ENCODE peak calls at places on chromosomes 1 and 21, in nine cellular contexts. One of them, this sample, is unnamed. For H3K4me1, the result is how much of the 10 kb centered on the place peaks cover.

GRCh38 chr1:119286587-119287181 is 81.9 kb upstream of the HAO2 start:
- DNase-seq in esophagus muscularis mucosa: no peak
- DNase-seq in heart right ventricle: no peak
- DNase-seq in heart left ventricle: no peak
- DNase-seq in stomach: no peak
- DNase-seq in PC-3: peak
- DNase-seq in HCT116: peak
- DNase-seq in left ventricle myocardium inferior: no peak
- DNase-seq in cardiac muscle cell: peak
- DNase-seq in this sample: no peak

GRCh38 chr21:31660134-31660565 is 657 bp downstream of the SOD1 start:
- DNase-seq in esophagus muscularis mucosa: no peak
- DNase-seq in heart right ventricle: no peak
- DNase-seq in heart left ventricle: no peak
- DNase-seq in stomach: no peak
- DNase-seq in PC-3: peak
- DNase-seq in HCT116: no peak
- DNase-seq in left ventricle myocardium inferior: no peak
- DNase-seq in cardiac muscle cell: peak
- DNase-seq in this sample: peak

GRCh38 chr21:32448803-32449594 is 36.5 kb downstream of the EVA1C start:
- DNase-seq in esophagus muscularis mucosa: no peak
- DNase-seq in heart right ventricle: no peak
- DNase-seq in heart left ventricle: no peak
- DNase-seq in stomach: no peak
- DNase-seq in PC-3: no peak
- DNase-seq in HCT116: no peak
- DNase-seq in left ventricle myocardium inferior: no peak
- DNase-seq in cardiac muscle cell: no peak
- DNase-seq in this sample: no peak

GRCh38 chr21:42424848-42425602 is 21.3 kb downstream of the UBASH3A start:
- DNase-seq in esophagus muscularis mucosa: no peak
- DNase-seq in heart right ventricle: no peak
- DNase-seq in heart left ventricle: no peak
- DNase-seq in stomach: no peak
- DNase-seq in PC-3: no peak
- DNase-seq in HCT116: no peak
- DNase-seq in left ventricle myocardium inferior: no peak
- DNase-seq in cardiac muscle cell: no peak
- DNase-seq in this sample: peak

GRCh38 chr1:240602189-240602588 is 9.8 kb downstream of the GREM2 start:
- DNase-seq in esophagus muscularis mucosa: no peak
- DNase-seq in heart right ventricle: no peak
- DNase-seq in heart left ventricle: no peak
- DNase-seq in stomach: no peak
- DNase-seq in PC-3: peak
- DNase-seq in HCT116: no peak
- DNase-seq in left ventricle myocardium inferior: no peak
- DNase-seq in cardiac muscle cell: no peak
- DNase-seq in this sample: no peak

GRCh38 chr1:172837816-172838680 is 179.1 kb downstream of the FASLG start:
- DNase-seq in esophagus muscularis mucosa: no peak
- DNase-seq in heart right ventricle: no peak
- DNase-seq in heart left ventricle: no peak
- DNase-seq in stomach: no peak
- DNase-seq in PC-3: peak
- DNase-seq in HCT116: peak
- DNase-seq in left ventricle myocardium inferior: no peak
- DNase-seq in cardiac muscle cell: no peak
- DNase-seq in this sample: no peak

GRCh38 chr1:224497714-224498573 is 63.3 kb upstream of the WDR26 start:
- DNase-seq in esophagus muscularis mucosa: no peak
- DNase-seq in heart right ventricle: peak
- DNase-seq in heart left ventricle: peak
- DNase-seq in stomach: peak
- DNase-seq in PC-3: peak
- DNase-seq in HCT116: no peak
- DNase-seq in left ventricle myocardium inferior: no peak
- DNase-seq in cardiac muscle cell: no peak
- DNase-seq in this sample: peak

GRCh38 chr21:43574741-43575465 is 84.4 kb downstream of the HSF2BP start:
- DNase-seq in esophagus muscularis mucosa: no peak
- DNase-seq in heart right ventricle: peak
- DNase-seq in heart left ventricle: peak
- DNase-seq in stomach: no peak
- DNase-seq in PC-3: no peak
- DNase-seq in HCT116: no peak
- DNase-seq in left ventricle myocardium inferior: peak
- DNase-seq in cardiac muscle cell: peak
- DNase-seq in this sample: no peak

GRCh38 chr1:235919127-235919796 is 52.6 kb upstream of the LYST start:
- DNase-seq in esophagus muscularis mucosa: no peak
- DNase-seq in heart right ventricle: no peak
- DNase-seq in heart left ventricle: no peak
- DNase-seq in stomach: no peak
- DNase-seq in PC-3: no peak
- DNase-seq in HCT116: no peak
- DNase-seq in left ventricle myocardium inferior: no peak
- DNase-seq in cardiac muscle cell: no peak
- DNase-seq in this sample: no peak

GRCh38 chr1:184791199-184791935 is 36.7 kb upstream of the EDEM3 start:
- DNase-seq in esophagus muscularis mucosa: no peak
- DNase-seq in heart right ventricle: no peak
- DNase-seq in heart left ventricle: no peak
- DNase-seq in stomach: no peak
- DNase-seq in PC-3: peak
- DNase-seq in HCT116: no peak
- DNase-seq in left ventricle myocardium inferior: no peak
- DNase-seq in cardiac muscle cell: no peak
- DNase-seq in this sample: no peak

GRCh38 chr1:15681346-15682290 is 2.5 kb upstream of the PLEKHM2 start:
- DNase-seq in esophagus muscularis mucosa: no peak
- DNase-seq in heart right ventricle: no peak
- DNase-seq in heart left ventricle: peak
- DNase-seq in stomach: peak
- DNase-seq in PC-3: no peak
- DNase-seq in HCT116: no peak
- DNase-seq in left ventricle myocardium inferior: no peak
- DNase-seq in cardiac muscle cell: no peak
- DNase-seq in this sample: no peak

GRCh38 chr1:62113505-62113904 is 81.1 kb upstream of the L1TD1 start:
- DNase-seq in esophagus muscularis mucosa: no peak
- DNase-seq in heart right ventricle: no peak
- DNase-seq in heart left ventricle: no peak
- DNase-seq in stomach: no peak
- DNase-seq in PC-3: no peak
- DNase-seq in HCT116: no peak
- DNase-seq in left ventricle myocardium inferior: no peak
- DNase-seq in cardiac muscle cell: no peak
- DNase-seq in this sample: no peak

GRCh38 chr1:32816676-32817158 is 441 bp downstream of the YARS1 start:
- DNase-seq in esophagus muscularis mucosa: no peak
- DNase-seq in heart right ventricle: no peak
- DNase-seq in heart left ventricle: no peak
- DNase-seq in stomach: no peak
- DNase-seq in PC-3: peak
- DNase-seq in HCT116: no peak
- DNase-seq in left ventricle myocardium inferior: no peak
- DNase-seq in cardiac muscle cell: peak
- DNase-seq in this sample: no peak

GRCh38 chr1:22829001-22829989 is 118.7 kb downstream of the EPHB2 start:
- DNase-seq in esophagus muscularis mucosa: no peak
- DNase-seq in heart right ventricle: no peak
- DNase-seq in heart left ventricle: no peak
- DNase-seq in stomach: no peak
- DNase-seq in PC-3: no peak
- DNase-seq in HCT116: no peak
- DNase-seq in left ventricle myocardium inferior: no peak
- DNase-seq in cardiac muscle cell: peak
- DNase-seq in this sample: no peak

GRCh38 chr21:37829447-37829846 is 86.8 kb downstream of the KCNJ6 start:
- DNase-seq in esophagus muscularis mucosa: no peak
- DNase-seq in heart right ventricle: no peak
- DNase-seq in heart left ventricle: no peak
- DNase-seq in stomach: peak
- DNase-seq in PC-3: peak
- DNase-seq in HCT116: no peak
- DNase-seq in left ventricle myocardium inferior: no peak
- DNase-seq in cardiac muscle cell: no peak
- DNase-seq in this sample: no peak

GRCh38 chr1:231808990-231809389 is 182.4 kb downstream of the DISC1 start:
- DNase-seq in esophagus muscularis mucosa: no peak
- DNase-seq in heart right ventricle: no peak
- DNase-seq in heart left ventricle: peak
- DNase-seq in stomach: no peak
- DNase-seq in PC-3: peak
- DNase-seq in HCT116: no peak
- DNase-seq in left ventricle myocardium inferior: no peak
- DNase-seq in cardiac muscle cell: no peak
- DNase-seq in this sample: no peak

GRCh38 chr1:232407120-232407519 is 222.8 kb downstream of the SIPA1L2 start:
- DNase-seq in esophagus muscularis mucosa: no peak
- DNase-seq in heart right ventricle: no peak
- DNase-seq in heart left ventricle: no peak
- DNase-seq in stomach: no peak
- DNase-seq in PC-3: no peak
- DNase-seq in HCT116: no peak
- DNase-seq in left ventricle myocardium inferior: no peak
- DNase-seq in cardiac muscle cell: no peak
- DNase-seq in this sample: no peak

GRCh38 chr21:18499761-18500376 is 96.3 kb upstream of the TMPRSS15 start:
- DNase-seq in esophagus muscularis mucosa: no peak
- DNase-seq in heart right ventricle: no peak
- DNase-seq in heart left ventricle: no peak
- DNase-seq in stomach: peak
- DNase-seq in PC-3: peak
- DNase-seq in HCT116: peak
- DNase-seq in left ventricle myocardium inferior: peak
- DNase-seq in cardiac muscle cell: peak
- DNase-seq in this sample: no peak

GRCh38 chr1:8395433-8395866 is 77.5 kb downstream of the SLC45A1 start:
- DNase-seq in esophagus muscularis mucosa: no peak
- DNase-seq in heart right ventricle: no peak
- DNase-seq in heart left ventricle: no peak
- DNase-seq in stomach: no peak
- DNase-seq in PC-3: no peak
- DNase-seq in HCT116: no peak
- DNase-seq in left ventricle myocardium inferior: no peak
- DNase-seq in cardiac muscle cell: no peak
- DNase-seq in this sample: no peak

GRCh38 chr21:45420623-45421041 is 15.7 kb downstream of the COL18A1 start:
- DNase-seq in esophagus muscularis mucosa: no peak
- DNase-seq in heart right ventricle: peak
- DNase-seq in heart left ventricle: peak
- DNase-seq in stomach: peak
- DNase-seq in PC-3: no peak
- DNase-seq in HCT116: no peak
- DNase-seq in left ventricle myocardium inferior: no peak
- DNase-seq in cardiac muscle cell: peak
- DNase-seq in this sample: no peak

GRCh38 chr1:77007675-77008074 is 140.4 kb downstream of the ST6GALNAC5 start:
- DNase-seq in esophagus muscularis mucosa: no peak
- DNase-seq in heart right ventricle: no peak
- DNase-seq in heart left ventricle: no peak
- DNase-seq in stomach: no peak
- DNase-seq in PC-3: no peak
- DNase-seq in HCT116: no peak
- DNase-seq in left ventricle myocardium inferior: no peak
- DNase-seq in cardiac muscle cell: no peak
- DNase-seq in this sample: no peak

GRCh38 chr1:21251773-21252471 is 38.3 kb downstream of the ECE1 start:
- DNase-seq in esophagus muscularis mucosa: no peak
- DNase-seq in heart right ventricle: no peak
- DNase-seq in heart left ventricle: peak
- DNase-seq in stomach: peak
- DNase-seq in PC-3: peak
- DNase-seq in HCT116: peak
- DNase-seq in left ventricle myocardium inferior: no peak
- DNase-seq in cardiac muscle cell: no peak
- DNase-seq in this sample: no peak

GRCh38 chr1:245419572-245419971 is 264.8 kb downstream of the KIF26B start:
- DNase-seq in esophagus muscularis mucosa: no peak
- DNase-seq in heart right ventricle: no peak
- DNase-seq in heart left ventricle: no peak
- DNase-seq in stomach: no peak
- DNase-seq in PC-3: no peak
- DNase-seq in HCT116: no peak
- DNase-seq in left ventricle myocardium inferior: no peak
- DNase-seq in cardiac muscle cell: no peak
- DNase-seq in this sample: no peak
- H3K4me1 ChIP-seq in esophagus muscularis mucosa: under half
- H3K4me1 ChIP-seq in heart right ventricle: under half
- H3K4me1 ChIP-seq in heart left ventricle: under half
- H3K4me1 ChIP-seq in stomach: under half
- H3K4me1 ChIP-seq in PC-3: under half
- H3K4me1 ChIP-seq in HCT116: under half
- H3K4me1 ChIP-seq in left ventricle myocardium inferior: under half
- H3K4me1 ChIP-seq in cardiac muscle cell: half or more
- H3K4me1 ChIP-seq in this sample: under half

DNA sequence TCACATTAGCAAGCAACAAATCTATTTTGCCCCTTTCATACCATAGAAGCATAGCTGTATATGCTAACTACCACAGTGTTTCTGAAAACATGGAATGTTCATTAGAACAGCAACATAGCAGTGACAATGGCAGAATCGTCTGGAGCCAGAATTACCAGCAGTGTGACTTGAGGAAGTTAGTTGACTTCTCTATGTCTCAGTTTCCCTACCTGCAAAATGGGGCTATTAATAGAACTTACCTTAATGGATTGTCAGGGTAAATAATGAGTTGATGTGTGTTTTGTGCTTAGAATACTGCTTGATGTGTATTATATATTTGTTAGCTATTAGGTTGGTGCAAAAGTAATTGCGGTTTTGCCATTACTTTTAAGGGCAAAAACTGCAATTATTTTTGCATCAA is 14.8 kb upstream of the GJA9 start:
- DNase-seq in esophagus muscularis mucosa: no peak
- DNase-seq in heart right ventricle: no peak
- DNase-seq in heart left ventricle: no peak
- DNase-seq in stomach: no peak
- DNase-seq in PC-3: no peak
- DNase-seq in HCT116: no peak
- DNase-seq in left ventricle myocardium inferior: no peak
- DNase-seq in cardiac muscle cell: no peak
- DNase-seq in this sample: no peak
- TF ChIP-seq CTCF in esophagus muscularis mucosa: no peak
- TF ChIP-seq CTCF in heart right ventricle: no peak
- TF ChIP-seq CTCF in heart left ventricle: no peak
- TF ChIP-seq CTCF in stomach: no peak
- TF ChIP-seq CTCF in PC-3: no peak
- TF ChIP-seq CTCF in HCT116: no peak
- TF ChIP-seq CTCF in left ventricle myocardium inferior: no peak
- TF ChIP-seq CTCF in cardiac muscle cell: no peak
- TF ChIP-seq CTCF in this sample: no peak

GRCh38 chr1:204295666-204296065 is 64.1 kb downstream of the PLEKHA6 start:
- DNase-seq in esophagus muscularis mucosa: no peak
- DNase-seq in heart right ventricle: peak
- DNase-seq in heart left ventricle: peak
- DNase-seq in stomach: peak
- DNase-seq in PC-3: no peak
- DNase-seq in HCT116: no peak
- DNase-seq in left ventricle myocardium inferior: no peak
- DNase-seq in cardiac muscle cell: no peak
- DNase-seq in this sample: no peak
- H3K4me1 ChIP-seq in esophagus muscularis mucosa: half or more
- H3K4me1 ChIP-seq in heart right ventricle: under half
- H3K4me1 ChIP-seq in heart left ventricle: under half
- H3K4me1 ChIP-seq in stomach: half or more
- H3K4me1 ChIP-seq in PC-3: under half
- H3K4me1 ChIP-seq in HCT116: under half
- H3K4me1 ChIP-seq in left ventricle myocardium inferior: under half
- H3K4me1 ChIP-seq in cardiac muscle cell: under half
- H3K4me1 ChIP-seq in this sample: under half

GRCh38 chr1:11158291-11158690 is 30.9 kb upstream of the ANGPTL7 start:
- DNase-seq in esophagus muscularis mucosa: no peak
- DNase-seq in heart right ventricle: no peak
- DNase-seq in heart left ventricle: no peak
- DNase-seq in stomach: no peak
- DNase-seq in PC-3: peak
- DNase-seq in HCT116: no peak
- DNase-seq in left ventricle myocardium inferior: no peak
- DNase-seq in cardiac muscle cell: no peak
- DNase-seq in this sample: no peak
- TF ChIP-seq CTCF in esophagus muscularis mucosa: no peak
- TF ChIP-seq CTCF in heart right ventricle: no peak
- TF ChIP-seq CTCF in heart left ventricle: no peak
- TF ChIP-seq CTCF in stomach: no peak
- TF ChIP-seq CTCF in PC-3: peak
- TF ChIP-seq CTCF in HCT116: no peak
- TF ChIP-seq CTCF in left ventricle myocardium inferior: no peak
- TF ChIP-seq CTCF in cardiac muscle cell: no peak
- TF ChIP-seq CTCF in this sample: no peak